ENCODE peak calls at places on chromosomes 5 and 9, in five cellular contexts. R, W, M, J and K are unnamed samples. For H3K36me3, the result is how much of the 10 kb centered on the place peaks cover.

GRCh38 chr5:154044585-154044984 is 5.8 kb downstream of the MFAP3 start:
- DNase-seq in R (no peak), W (no peak), M (no peak), J (no peak), K (no peak)

GRCh38 chr5:160507181-160507811 is 85.6 kb downstream of the PTTG1 start:
- DNase-seq in R (no peak), W (no peak), M (no peak), J (no peak), K (no peak)

GRCh38 chr9:117718085-117718484 is 13.9 kb downstream of the TLR4 start:
- DNase-seq in R (peak), W (no peak), M (no peak), J (no peak), K (no peak)

GRCh38 chr5:32785639-32786216 is 74.6 kb downstream of the NPR3 start:
- DNase-seq in R (no peak), W (no peak), M (no peak), J (no peak), K (no peak)

GRCh38 chr5:140007311-140007710 is 35.8 kb downstream of the NRG2 start:
- DNase-seq in R (no peak), W (no peak), M (no peak), J (no peak), K (no peak)

GRCh38 chr5:10737880-10738279 is 23.2 kb downstream of the DAP start:
- DNase-seq in R (no peak), W (no peak), M (no peak), J (no peak), K (no peak)

GRCh38 chr5:62082370-62082778 is 223.6 kb upstream of the KIF2A start:
- DNase-seq in R (no peak), W (no peak), M (no peak), J (no peak), K (no peak)

GRCh38 chr9:38284768-38285080 is 107.8 kb upstream of the ALDH1B1 start:
- DNase-seq in R (no peak), W (no peak), M (no peak), J (no peak), K (peak)

GRCh38 chr9:2117527-2117926 is 102.4 kb downstream of the SMARCA2 start:
- DNase-seq in R (no peak), W (no peak), M (no peak), J (no peak), K (no peak)

GRCh38 chr5:98726258-98726657 is 47.2 kb upstream of the RGMB start:
- DNase-seq in R (no peak), W (no peak), M (no peak), J (no peak), K (no peak)

GRCh38 chr5:104800440-104801048 is 1238.0 kb upstream of the NUDT12 start:
- DNase-seq in R (no peak), W (no peak), M (peak), J (no peak), K (peak)

GRCh38 chr9:19492775-19493173 is 84.0 kb downstream of the ACER2 start:
- DNase-seq in R (no peak), W (no peak), M (no peak), J (no peak), K (no peak)

GRCh38 chr9:35649431-35650340 is 1.0 kb downstream of the SIT1 start:
- DNase-seq in R (no peak), W (peak), M (no peak), J (no peak), K (peak)

GRCh38 chr5:10308844-10309243 is 1.1 kb upstream of the CMBL start:
- DNase-seq in R (no peak), W (no peak), M (no peak), J (no peak), K (no peak)

GRCh38 chr9:124786881-124787573 is 10.1 kb downstream of the OLFML2A start:
- DNase-seq in R (no peak), W (no peak), M (peak), J (no peak), K (no peak)

GRCh38 chr9:19488721-19489120 is 79.9 kb downstream of the ACER2 start:
- DNase-seq in R (no peak), W (no peak), M (no peak), J (no peak), K (no peak)

GRCh38 chr5:138716456-138716924 is 36.7 kb upstream of the CTNNA1 start:
- DNase-seq in R (no peak), W (no peak), M (peak), J (no peak), K (peak)

GRCh38 chr5:92916036-92916435 is 665.0 kb downstream of the NR2F1-AS1 start:
- DNase-seq in R (no peak), W (no peak), M (no peak), J (no peak), K (no peak)

GRCh38 chr9:76018244-76018643 is 127.8 kb downstream of the PCSK5 start:
- DNase-seq in R (peak), W (no peak), M (no peak), J (no peak), K (peak)

GRCh38 chr9:79977510-79978197 is 405.9 kb downstream of the TLE4 start:
- DNase-seq in R (no peak), W (no peak), M (no peak), J (no peak), K (no peak)

GRCh38 chr9:69380301-69380700 is 55.3 kb downstream of the ENTREP1 start:
- DNase-seq in R (no peak), W (no peak), M (no peak), J (no peak), K (no peak)

GRCh38 chr5:113546711-113547159 is 33.2 kb downstream of the YTHDC2 start:
- DNase-seq in R (peak), W (no peak), M (no peak), J (no peak), K (no peak)

GRCh38 chr9:107805198-107805597 is 315.6 kb upstream of the KLF4 start:
- DNase-seq in R (peak), W (no peak), M (no peak), J (no peak), K (no peak)

GRCh38 chr5:169374761-169375160 is 73.8 kb upstream of the SLIT3 start:
- DNase-seq in R (no peak), W (no peak), M (no peak), J (no peak), K (no peak)

GRCh38 chr5:172588380-172588779 is 52.7 kb upstream of the NEURL1B start:
- DNase-seq in R (no peak), W (no peak), M (no peak), J (no peak), K (no peak)

GRCh38 chr9:119272500-119273211 is 96.6 kb downstream of the BRINP1 start:
- DNase-seq in R (no peak), W (no peak), M (no peak), J (no peak), K (no peak)
- H3K4me3 ChIP-seq in R (no peak), W (no peak), M (no peak), J (no peak), K (no peak)

DNA sequence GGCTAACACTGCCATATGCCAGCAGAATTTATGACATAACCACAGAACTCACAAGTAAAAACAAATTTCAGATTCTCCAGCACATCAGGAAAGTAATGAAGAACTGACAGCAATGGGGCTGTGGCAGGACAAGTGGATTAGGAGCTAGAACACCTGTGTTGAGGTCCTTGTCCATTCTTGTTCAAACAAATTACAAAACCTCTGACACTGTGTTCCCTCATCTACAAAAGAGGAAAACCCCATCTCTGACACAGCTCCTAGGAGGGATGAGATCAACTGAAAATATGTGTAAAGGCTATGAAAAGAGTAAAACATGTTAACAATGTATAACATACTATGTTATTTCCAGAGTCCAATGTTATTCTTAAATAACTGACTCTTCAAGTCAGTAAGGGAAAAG is 23.5 kb downstream of the ELP1 start:
- DNase-seq in R (no peak), W (no peak), M (no peak), J (no peak), K (no peak)
- H3K36me3 ChIP-seq in R (under half), W (under half), M (under half), J (under half), K (under half)

GRCh38 chr9:5188060-5188707 is 2.7 kb upstream of the INSL6 start:
- DNase-seq in R (no peak), W (no peak), M (no peak), J (no peak), K (no peak)
- H3K4me3 ChIP-seq in R (no peak), W (no peak), M (no peak), J (no peak), K (no peak)

DNA sequence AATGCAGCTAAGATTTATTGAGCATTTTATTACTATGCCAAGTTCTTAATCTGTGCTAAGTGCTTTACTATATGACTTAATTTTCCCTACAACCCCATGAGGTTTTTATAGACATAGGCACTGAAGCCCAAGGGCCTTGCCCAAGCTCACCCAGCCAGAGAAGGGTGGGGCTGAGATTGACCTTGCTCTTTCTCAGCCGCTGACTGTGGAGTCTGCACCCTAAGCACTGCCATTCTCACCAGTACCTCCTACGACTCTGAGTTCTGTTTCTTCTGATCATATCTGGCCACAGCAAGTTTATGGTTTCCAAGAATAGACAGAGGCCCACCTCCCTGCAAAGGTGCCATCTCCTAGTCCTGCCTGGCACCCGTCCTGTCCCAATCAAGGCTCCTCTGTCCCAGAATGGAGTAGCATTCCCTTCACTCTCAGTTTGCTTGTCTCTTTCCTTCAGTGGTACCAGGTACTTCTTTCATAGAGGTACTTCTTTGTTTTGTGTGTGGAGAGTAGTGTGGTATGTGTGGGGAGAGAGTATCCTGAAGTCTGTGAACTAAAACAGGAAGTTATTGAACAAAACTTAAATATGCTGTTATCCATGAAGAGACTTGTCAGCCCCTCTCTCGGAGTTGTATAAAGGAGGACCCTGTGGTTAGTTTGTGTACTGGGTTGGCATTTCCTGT is 42.6 kb downstream of the CSF1R start:
- DNase-seq in R (peak), W (no peak), M (no peak), J (no peak), K (no peak)
- H3K36me3 ChIP-seq in R (under half), W (half or more), M (under half), J (under half), K (under half)

GRCh38 chr5:91384671-91385430 is 1.7 kb upstream of the ARRDC3 start:
- DNase-seq in R (peak), W (peak), M (peak), J (no peak), K (peak)
- H3K4me3 ChIP-seq in R (no peak), W (peak), M (no peak), J (peak), K (no peak)

GRCh38 chr9:93654351-93654961 is 78.1 kb downstream of the PHF2 start:
- DNase-seq in R (no peak), W (no peak), M (peak), J (no peak), K (no peak)
- H3K36me3 ChIP-seq in R (under half), W (under half), M (under half), J (under half), K (under half)

GRCh38 chr9:16312116-16312515 is 558.4 kb downstream of the BNC2 start:
- DNase-seq in R (no peak), W (no peak), M (no peak), J (no peak), K (no peak)

GRCh38 chr9:16312962-16313546 is 557.4 kb downstream of the BNC2 start:
- DNase-seq in R (no peak), W (no peak), M (no peak), J (no peak), K (no peak)

GRCh38 chr9:16308645-16309044 is 561.8 kb downstream of the BNC2 start:
- DNase-seq in R (no peak), W (no peak), M (no peak), J (no peak), K (no peak)

GRCh38 chr9:16309350-16310271 is 560.9 kb downstream of the BNC2 start:
- DNase-seq in R (peak), W (no peak), M (peak), J (peak), K (peak)

DNA sequence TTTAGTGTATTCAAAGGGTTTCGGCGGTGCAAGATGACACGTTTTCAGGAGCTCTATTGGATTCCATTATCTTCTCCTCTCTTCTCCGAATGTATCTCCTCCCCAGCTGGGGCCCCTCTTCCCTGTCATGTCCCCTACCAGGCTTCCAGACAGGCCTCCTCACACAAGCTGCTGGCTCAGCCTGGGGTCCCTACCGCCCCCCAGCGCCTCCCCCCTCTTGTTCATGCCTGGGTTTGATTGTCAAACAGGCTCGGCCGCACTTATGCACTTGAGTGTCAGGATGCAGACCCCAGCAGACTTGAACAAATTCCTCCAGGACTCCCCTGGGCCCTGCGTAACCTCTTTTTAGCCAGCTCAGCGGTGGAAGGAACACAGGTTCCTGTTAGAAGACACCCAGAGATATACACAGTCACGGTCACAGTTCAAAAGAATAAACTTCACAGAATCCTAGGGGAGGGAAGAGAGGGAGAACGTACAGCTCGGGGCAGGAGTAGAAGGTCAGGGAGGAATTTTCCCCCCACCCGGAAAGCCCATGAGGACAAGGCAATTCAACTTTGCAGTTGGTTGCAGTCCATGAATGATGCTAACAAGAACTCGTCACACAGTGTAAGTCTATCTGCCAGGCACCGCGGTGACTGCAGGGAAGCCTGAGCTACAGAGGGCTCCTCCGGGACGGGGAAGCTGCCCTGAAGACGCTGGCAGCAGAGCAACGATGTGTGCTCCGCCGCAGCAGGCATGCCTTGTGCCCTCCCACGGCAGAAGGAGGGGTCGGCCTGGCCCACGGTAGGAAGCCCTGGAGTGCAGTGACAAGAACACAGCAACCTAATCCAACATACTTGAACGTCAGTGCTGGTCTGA is 560.0 kb downstream of the BNC2 start:
- DNase-seq in R (no peak), W (no peak), M (no peak), J (peak), K (peak)
- H3K4me3 ChIP-seq in R (no peak), W (no peak), M (no peak), J (no peak), K (no peak)

GRCh38 chr9:128187361-128187760 is 4.0 kb downstream of the CIZ1 start:
- DNase-seq in R (no peak), W (no peak), M (no peak), J (no peak), K (no peak)
- H3K36me3 ChIP-seq in R (under half), W (under half), M (under half), J (under half), K (under half)

GRCh38 chr5:2038337-2039179 is 155.8 kb upstream of the IRX4 start:
- DNase-seq in R (peak), W (peak), M (peak), J (peak), K (peak)
- H3K4me3 ChIP-seq in R (no peak), W (peak), M (no peak), J (peak), K (peak)

GRCh38 chr5:126878624-126879023 is 101.7 kb downstream of the LMNB1 start:
- DNase-seq in R (no peak), W (no peak), M (no peak), J (no peak), K (no peak)
- H3K36me3 ChIP-seq in R (under half), W (under half), M (under half), J (under half), K (under half)